ENCODE peak calls at places on chromosome 4, in six cellular contexts. One of them, this sample, is unnamed.

GRCh38 chr4:118718511-118719170 is 33.4 kb downstream of the METTL14 start:
- DNase-seq in HFF-Myc: no peak
- DNase-seq in uterus: no peak
- DNase-seq in upper lobe of left lung: no peak
- DNase-seq in AG09309: no peak
- DNase-seq in astrocyte of the spinal cord: no peak
- DNase-seq in this sample: no peak

GRCh38 chr4:77800483-77801259 is 18.5 kb downstream of the CNOT6L start:
- DNase-seq in HFF-Myc: no peak
- DNase-seq in uterus: no peak
- DNase-seq in upper lobe of left lung: no peak
- DNase-seq in AG09309: no peak
- DNase-seq in astrocyte of the spinal cord: peak
- DNase-seq in this sample: no peak

GRCh38 chr4:100420571-100420970 is 97.3 kb downstream of the EMCN start:
- DNase-seq in HFF-Myc: no peak
- DNase-seq in uterus: no peak
- DNase-seq in upper lobe of left lung: no peak
- DNase-seq in AG09309: no peak
- DNase-seq in astrocyte of the spinal cord: no peak
- DNase-seq in this sample: no peak

GRCh38 chr4:100933628-100934027 is 413.7 kb downstream of the PPP3CA start:
- DNase-seq in HFF-Myc: peak
- DNase-seq in uterus: no peak
- DNase-seq in upper lobe of left lung: no peak
- DNase-seq in AG09309: peak
- DNase-seq in astrocyte of the spinal cord: peak
- DNase-seq in this sample: no peak

GRCh38 chr4:8939887-8940742 is 68.5 kb upstream of the HMX1 start:
- DNase-seq in HFF-Myc: no peak
- DNase-seq in uterus: no peak
- DNase-seq in upper lobe of left lung: no peak
- DNase-seq in AG09309: no peak
- DNase-seq in astrocyte of the spinal cord: no peak
- DNase-seq in this sample: no peak

GRCh38 chr4:100649478-100649877 is 131.7 kb upstream of the EMCN start:
- DNase-seq in HFF-Myc: no peak
- DNase-seq in uterus: no peak
- DNase-seq in upper lobe of left lung: no peak
- DNase-seq in AG09309: no peak
- DNase-seq in astrocyte of the spinal cord: no peak
- DNase-seq in this sample: no peak

GRCh38 chr4:176927664-176928063 is 134.9 kb upstream of the VEGFC start:
- DNase-seq in HFF-Myc: peak
- DNase-seq in uterus: no peak
- DNase-seq in upper lobe of left lung: no peak
- DNase-seq in AG09309: peak
- DNase-seq in astrocyte of the spinal cord: peak
- DNase-seq in this sample: peak

GRCh38 chr4:72966652-72967051 is 102.9 kb downstream of the COX18 start:
- DNase-seq in HFF-Myc: no peak
- DNase-seq in uterus: no peak
- DNase-seq in upper lobe of left lung: no peak
- DNase-seq in AG09309: no peak
- DNase-seq in astrocyte of the spinal cord: no peak
- DNase-seq in this sample: no peak

GRCh38 chr4:104394409-104394813 is 100.3 kb downstream of the CXXC4 start:
- DNase-seq in HFF-Myc: no peak
- DNase-seq in uterus: no peak
- DNase-seq in upper lobe of left lung: no peak
- DNase-seq in AG09309: no peak
- DNase-seq in astrocyte of the spinal cord: no peak
- DNase-seq in this sample: no peak

GRCh38 chr4:5084911-5085475 is 33.7 kb downstream of the STK32B start:
- DNase-seq in HFF-Myc: no peak
- DNase-seq in uterus: no peak
- DNase-seq in upper lobe of left lung: no peak
- DNase-seq in AG09309: no peak
- DNase-seq in astrocyte of the spinal cord: no peak
- DNase-seq in this sample: no peak

GRCh38 chr4:137543650-137544049 is 11.4 kb upstream of the PCDH18 start:
- DNase-seq in HFF-Myc: no peak
- DNase-seq in uterus: no peak
- DNase-seq in upper lobe of left lung: no peak
- DNase-seq in AG09309: no peak
- DNase-seq in astrocyte of the spinal cord: no peak
- DNase-seq in this sample: no peak

GRCh38 chr4:122836941-122837340 is 10.3 kb downstream of the FGF2 start:
- DNase-seq in HFF-Myc: no peak
- DNase-seq in uterus: no peak
- DNase-seq in upper lobe of left lung: no peak
- DNase-seq in AG09309: no peak
- DNase-seq in astrocyte of the spinal cord: peak
- DNase-seq in this sample: no peak

GRCh38 chr4:85778809-85779124 is 303.8 kb downstream of the ARHGAP24 start:
- DNase-seq in HFF-Myc: no peak
- DNase-seq in uterus: no peak
- DNase-seq in upper lobe of left lung: no peak
- DNase-seq in AG09309: no peak
- DNase-seq in astrocyte of the spinal cord: peak
- DNase-seq in this sample: no peak

GRCh38 chr4:15682340-15682725 is 706 bp downstream of the FAM200B start:
- DNase-seq in HFF-Myc: no peak
- DNase-seq in uterus: no peak
- DNase-seq in upper lobe of left lung: no peak
- DNase-seq in AG09309: no peak
- DNase-seq in astrocyte of the spinal cord: peak
- DNase-seq in this sample: no peak

GRCh38 chr4:172826346-172826745 is 342.3 kb upstream of the GALNT7 start:
- DNase-seq in HFF-Myc: no peak
- DNase-seq in uterus: no peak
- DNase-seq in upper lobe of left lung: no peak
- DNase-seq in AG09309: no peak
- DNase-seq in astrocyte of the spinal cord: peak
- DNase-seq in this sample: no peak

GRCh38 chr4:120839624-120839973 is 82.9 kb downstream of the PRDM5 start:
- DNase-seq in HFF-Myc: no peak
- DNase-seq in uterus: no peak
- DNase-seq in upper lobe of left lung: no peak
- DNase-seq in AG09309: no peak
- DNase-seq in astrocyte of the spinal cord: no peak
- DNase-seq in this sample: no peak

GRCh38 chr4:174324246-174324645 is 40.5 kb downstream of the CEP44 start:
- DNase-seq in HFF-Myc: no peak
- DNase-seq in uterus: no peak
- DNase-seq in upper lobe of left lung: no peak
- DNase-seq in AG09309: no peak
- DNase-seq in astrocyte of the spinal cord: no peak
- DNase-seq in this sample: no peak

GRCh38 chr4:54543088-54543795 is 114.5 kb upstream of the KIT start:
- DNase-seq in HFF-Myc: no peak
- DNase-seq in uterus: no peak
- DNase-seq in upper lobe of left lung: no peak
- DNase-seq in AG09309: peak
- DNase-seq in astrocyte of the spinal cord: peak
- DNase-seq in this sample: no peak

GRCh38 chr4:112523764-112524505 is 8.0 kb upstream of the NEUROG2 start:
- DNase-seq in HFF-Myc: no peak
- DNase-seq in uterus: no peak
- DNase-seq in upper lobe of left lung: peak
- DNase-seq in AG09309: no peak
- DNase-seq in astrocyte of the spinal cord: no peak
- DNase-seq in this sample: no peak

GRCh38 chr4:142202404-142203332 is 566.3 kb downstream of the IL15 start:
- DNase-seq in HFF-Myc: no peak
- DNase-seq in uterus: no peak
- DNase-seq in upper lobe of left lung: no peak
- DNase-seq in AG09309: no peak
- DNase-seq in astrocyte of the spinal cord: no peak
- DNase-seq in this sample: no peak

GRCh38 chr4:53050361-53050774 is 188.3 kb downstream of the RASL11B start:
- DNase-seq in HFF-Myc: no peak
- DNase-seq in uterus: no peak
- DNase-seq in upper lobe of left lung: no peak
- DNase-seq in AG09309: no peak
- DNase-seq in astrocyte of the spinal cord: no peak
- DNase-seq in this sample: no peak

GRCh38 chr4:82626251-82626868 is 64.6 kb upstream of the TMEM150C start:
- DNase-seq in HFF-Myc: no peak
- DNase-seq in uterus: no peak
- DNase-seq in upper lobe of left lung: no peak
- DNase-seq in AG09309: no peak
- DNase-seq in astrocyte of the spinal cord: no peak
- DNase-seq in this sample: no peak

GRCh38 chr4:79227896-79228295 is 98.0 kb downstream of the NAA11 start:
- DNase-seq in HFF-Myc: no peak
- DNase-seq in uterus: no peak
- DNase-seq in upper lobe of left lung: no peak
- DNase-seq in AG09309: no peak
- DNase-seq in astrocyte of the spinal cord: peak
- DNase-seq in this sample: no peak

GRCh38 chr4:121379276-121379675 is 1.5 kb downstream of the QRFPR start:
- DNase-seq in HFF-Myc: no peak
- DNase-seq in uterus: no peak
- DNase-seq in upper lobe of left lung: no peak
- DNase-seq in AG09309: no peak
- DNase-seq in astrocyte of the spinal cord: no peak
- DNase-seq in this sample: no peak

GRCh38 chr4:21742326-21742725 is 206.2 kb downstream of the KCNIP4 start:
- DNase-seq in HFF-Myc: no peak
- DNase-seq in uterus: no peak
- DNase-seq in upper lobe of left lung: no peak
- DNase-seq in AG09309: peak
- DNase-seq in astrocyte of the spinal cord: no peak
- DNase-seq in this sample: no peak

GRCh38 chr4:3246458-3247398 is 2.2 kb upstream of the MSANTD1 start:
- DNase-seq in HFF-Myc: no peak
- DNase-seq in uterus: no peak
- DNase-seq in upper lobe of left lung: peak
- DNase-seq in AG09309: no peak
- DNase-seq in astrocyte of the spinal cord: no peak
- DNase-seq in this sample: no peak

GRCh38 chr4:86441175-86441960 is 81.5 kb upstream of the MAPK10 start:
- DNase-seq in HFF-Myc: no peak
- DNase-seq in uterus: no peak
- DNase-seq in upper lobe of left lung: no peak
- DNase-seq in AG09309: no peak
- DNase-seq in astrocyte of the spinal cord: no peak
- DNase-seq in this sample: no peak

GRCh38 chr4:41256740-41257256 is at the start of gene UCHL1:
- DNase-seq in HFF-Myc: peak
- DNase-seq in uterus: no peak
- DNase-seq in upper lobe of left lung: peak
- DNase-seq in AG09309: peak
- DNase-seq in astrocyte of the spinal cord: peak
- DNase-seq in this sample: peak

GRCh38 chr4:10582966-10583365 is 101.6 kb downstream of the CLNK start:
- DNase-seq in HFF-Myc: no peak
- DNase-seq in uterus: no peak
- DNase-seq in upper lobe of left lung: no peak
- DNase-seq in AG09309: no peak
- DNase-seq in astrocyte of the spinal cord: no peak
- DNase-seq in this sample: no peak
- H3K4me3 ChIP-seq in HFF-Myc: no peak
- H3K4me3 ChIP-seq in uterus: no peak
- H3K4me3 ChIP-seq in upper lobe of left lung: no peak
- H3K4me3 ChIP-seq in AG09309: no peak
- H3K4me3 ChIP-seq in astrocyte of the spinal cord: no peak
- H3K4me3 ChIP-seq in this sample: no peak

GRCh38 chr4:42995343-42995944 is 102.9 kb downstream of the GRXCR1 start:
- DNase-seq in HFF-Myc: peak
- DNase-seq in uterus: no peak
- DNase-seq in upper lobe of left lung: no peak
- DNase-seq in AG09309: no peak
- DNase-seq in astrocyte of the spinal cord: peak
- DNase-seq in this sample: peak
- TF ChIP-seq CTCF in HFF-Myc: peak
- TF ChIP-seq CTCF in uterus: peak
- TF ChIP-seq CTCF in upper lobe of left lung: no peak
- TF ChIP-seq CTCF in AG09309: peak
- TF ChIP-seq CTCF in astrocyte of the spinal cord: peak
- TF ChIP-seq CTCF in this sample: peak

GRCh38 chr4:153466637-153467153 is 535 bp downstream of the TMEM131L start:
- DNase-seq in HFF-Myc: no peak
- DNase-seq in uterus: no peak
- DNase-seq in upper lobe of left lung: peak
- DNase-seq in AG09309: no peak
- DNase-seq in astrocyte of the spinal cord: no peak
- DNase-seq in this sample: no peak

GRCh38 chr4:153465922-153466636 is at the start of gene TMEM131L:
- DNase-seq in HFF-Myc: no peak
- DNase-seq in uterus: peak
- DNase-seq in upper lobe of left lung: peak
- DNase-seq in AG09309: no peak
- DNase-seq in astrocyte of the spinal cord: peak
- DNase-seq in this sample: no peak

GRCh38 chr4:153467154-153467896 is 1.2 kb downstream of the TMEM131L start:
- DNase-seq in HFF-Myc: no peak
- DNase-seq in uterus: no peak
- DNase-seq in upper lobe of left lung: peak
- DNase-seq in AG09309: no peak
- DNase-seq in astrocyte of the spinal cord: no peak
- DNase-seq in this sample: no peak

GRCh38 chr4:153467897-153468262 is 1.7 kb downstream of the TMEM131L start:
- DNase-seq in HFF-Myc: no peak
- DNase-seq in uterus: no peak
- DNase-seq in upper lobe of left lung: no peak
- DNase-seq in AG09309: no peak
- DNase-seq in astrocyte of the spinal cord: no peak
- DNase-seq in this sample: no peak

GRCh38 chr4:153468587-153468986 is 2.4 kb downstream of the TMEM131L start:
- DNase-seq in HFF-Myc: no peak
- DNase-seq in uterus: no peak
- DNase-seq in upper lobe of left lung: no peak
- DNase-seq in AG09309: no peak
- DNase-seq in astrocyte of the spinal cord: no peak
- DNase-seq in this sample: no peak
- H3K4me3 ChIP-seq in HFF-Myc: peak
- H3K4me3 ChIP-seq in uterus: no peak
- H3K4me3 ChIP-seq in upper lobe of left lung: peak
- H3K4me3 ChIP-seq in AG09309: no peak
- H3K4me3 ChIP-seq in astrocyte of the spinal cord: no peak
- H3K4me3 ChIP-seq in this sample: no peak

DNA sequence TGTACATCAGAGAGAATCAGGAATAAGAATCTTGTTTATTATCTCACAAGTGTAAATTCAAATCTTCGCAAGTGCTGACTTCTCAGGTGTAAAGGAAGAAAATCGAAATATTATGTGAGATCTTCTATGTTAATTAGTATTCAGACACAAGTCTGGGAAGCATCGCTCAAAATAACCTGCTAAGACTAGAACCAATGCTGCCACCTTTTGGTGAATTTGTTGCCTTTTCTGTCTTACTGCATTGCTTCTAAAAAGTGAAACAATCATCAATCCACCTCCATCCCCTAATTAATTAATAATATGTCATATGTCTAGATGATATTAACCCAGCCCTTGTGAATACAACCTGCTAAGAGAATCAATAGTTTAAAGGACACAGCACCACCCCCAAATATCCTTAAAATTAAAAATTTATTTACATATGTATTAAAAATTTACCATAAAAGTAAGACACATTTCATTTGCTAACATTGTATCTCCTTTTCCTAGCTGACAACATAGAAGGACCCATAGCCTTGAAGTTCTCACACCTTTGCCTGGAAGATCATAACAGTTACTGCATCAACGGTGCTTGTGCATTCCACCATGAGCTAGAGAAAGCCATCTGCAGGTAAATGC is 3.5 kb downstream of the EPGN start:
- DNase-seq in HFF-Myc: peak
- DNase-seq in uterus: no peak
- DNase-seq in upper lobe of left lung: no peak
- DNase-seq in AG09309: no peak
- DNase-seq in astrocyte of the spinal cord: peak
- DNase-seq in this sample: peak
- TF ChIP-seq CTCF in HFF-Myc: peak
- TF ChIP-seq CTCF in uterus: peak
- TF ChIP-seq CTCF in upper lobe of left lung: no peak
- TF ChIP-seq CTCF in AG09309: peak
- TF ChIP-seq CTCF in astrocyte of the spinal cord: peak
- TF ChIP-seq CTCF in this sample: peak